ENCODE peak calls at places on chromosome 4, in eight cellular contexts. One of them, this sample, is unnamed.

GRCh38 chr4:21991050-21991449 is 42.5 kb upstream of the KCNIP4 start:
- DNase-seq in AG10803: no peak
- DNase-seq in uterus: peak
- DNase-seq in retina: no peak
- DNase-seq in coronary artery: no peak
- DNase-seq in choroid plexus epithelial cell: peak
- DNase-seq in CD4-positive, alpha-beta memory T cell: no peak
- DNase-seq in omental fat pad: no peak
- DNase-seq in this sample: peak

GRCh38 chr4:16118090-16118489 is 34.3 kb upstream of the PROM1 start:
- DNase-seq in AG10803: no peak
- DNase-seq in choroid plexus epithelial cell: no peak
- DNase-seq in uterus: no peak
- DNase-seq in omental fat pad: no peak
- DNase-seq in retina: no peak
- DNase-seq in coronary artery: no peak
- DNase-seq in CD4-positive, alpha-beta memory T cell: no peak
- DNase-seq in this sample: no peak

GRCh38 chr4:39450618-39451017 is 8.1 kb downstream of the RPL9 start:
- DNase-seq in coronary artery: no peak
- DNase-seq in omental fat pad: no peak
- DNase-seq in AG10803: no peak
- DNase-seq in choroid plexus epithelial cell: no peak
- DNase-seq in CD4-positive, alpha-beta memory T cell: no peak
- DNase-seq in uterus: no peak
- DNase-seq in retina: no peak
- DNase-seq in this sample: no peak

GRCh38 chr4:139658185-139658584 is 7.4 kb upstream of the MGST2 start:
- DNase-seq in omental fat pad: no peak
- DNase-seq in CD4-positive, alpha-beta memory T cell: no peak
- DNase-seq in coronary artery: no peak
- DNase-seq in retina: no peak
- DNase-seq in uterus: no peak
- DNase-seq in choroid plexus epithelial cell: no peak
- DNase-seq in AG10803: no peak
- DNase-seq in this sample: no peak

GRCh38 chr4:158856852-158857251 is 88.0 kb downstream of the FNIP2 start:
- DNase-seq in omental fat pad: no peak
- DNase-seq in CD4-positive, alpha-beta memory T cell: no peak
- DNase-seq in uterus: no peak
- DNase-seq in choroid plexus epithelial cell: peak
- DNase-seq in coronary artery: no peak
- DNase-seq in retina: no peak
- DNase-seq in AG10803: peak
- DNase-seq in this sample: peak

GRCh38 chr4:8316911-8317351 is 47.4 kb downstream of the HTRA3 start:
- DNase-seq in CD4-positive, alpha-beta memory T cell: no peak
- DNase-seq in AG10803: no peak
- DNase-seq in choroid plexus epithelial cell: no peak
- DNase-seq in retina: no peak
- DNase-seq in coronary artery: peak
- DNase-seq in uterus: no peak
- DNase-seq in omental fat pad: no peak
- DNase-seq in this sample: no peak

GRCh38 chr4:148114436-148114835 is 327.8 kb downstream of the NR3C2 start:
- DNase-seq in AG10803: no peak
- DNase-seq in CD4-positive, alpha-beta memory T cell: no peak
- DNase-seq in omental fat pad: no peak
- DNase-seq in coronary artery: no peak
- DNase-seq in uterus: no peak
- DNase-seq in choroid plexus epithelial cell: no peak
- DNase-seq in retina: no peak
- DNase-seq in this sample: no peak

GRCh38 chr4:7485096-7485495 is 50.4 kb upstream of the PSAPL1 start:
- DNase-seq in choroid plexus epithelial cell: no peak
- DNase-seq in retina: no peak
- DNase-seq in uterus: no peak
- DNase-seq in coronary artery: no peak
- DNase-seq in omental fat pad: no peak
- DNase-seq in CD4-positive, alpha-beta memory T cell: no peak
- DNase-seq in AG10803: no peak
- DNase-seq in this sample: no peak

This sample was measured in astrocyte of the spinal cord.